ENCODE peak calls at places on chromosomes 12 and 14, in four cellular contexts. F is nephron progenitor cell, G is NCI-H748 treated with DMSO at 0.1 percent for 48 hours, T is type B pancreatic cell. D is an unnamed sample.
A peak's percentile ranks its signal among the peaks of the same experiment; 100 is the strongest.

GRCh38 chr12:116916714-116917114 is 6.0 kb downstream of the FBXW8 start:
- DNase-seq in F (no peak), T (no peak), G (no peak), D (no peak)

GRCh38 chr12:104722541-104723534 is 235.3 kb downstream of the SLC41A2 start:
- DNase-seq in T (no peak), F (peak; percentile 39), G (no peak), D (peak; percentile 73)

GRCh38 chr12:76337583-76337982 is 10.6 kb downstream of the BBS10 start:
- DNase-seq in T (no peak), G (no peak), F (no peak), D (no peak)

GRCh38 chr14:72463291-72463866 is 430.5 kb downstream of the DPF3 start:
- DNase-seq in F (no peak), G (no peak), T (no peak), D (no peak)

GRCh38 chr14:51652168-51653095 is 722 bp downstream of the FRMD6 start:
- DNase-seq in F (no peak), T (peak; percentile 76), G (no peak), D (peak; percentile 74)

GRCh38 chr12:51823875-51824565 is 24.5 kb downstream of the FIGNL2 start:
- DNase-seq in F (no peak), G (peak; percentile 71), T (no peak), D (peak; percentile 66)

GRCh38 chr14:41137741-41138140 is 468.9 kb upstream of the LRFN5 start:
- DNase-seq in T (no peak), G (no peak), F (no peak), D (no peak)

GRCh38 chr12:100234591-100235304 is 32.1 kb downstream of the DEPDC4 start:
- DNase-seq in F (no peak), G (peak; percentile 28), T (no peak), D (peak; percentile 38)

GRCh38 chr12:18261273-18261672 is at the start of gene PIK3C2G:
- DNase-seq in T (no peak), G (peak; percentile 43), F (no peak), D (no peak)

GRCh38 chr14:56952766-56953473 is 142.6 kb upstream of the OTX2 start:
- DNase-seq in T (no peak), F (no peak), G (no peak), D (no peak)

GRCh38 chr12:16189849-16190248 is 87.6 kb downstream of the SLC15A5 start:
- DNase-seq in T (no peak), G (peak; percentile 55), F (no peak), D (no peak)

GRCh38 chr14:33859306-33859705 is 91.6 kb downstream of the EGLN3 start:
- DNase-seq in G (no peak), T (no peak), F (no peak), D (no peak)

GRCh38 chr14:23566112-23566781 is 1.3 kb downstream of the AP1G2 start:
- DNase-seq in F (no peak), T (no peak), G (no peak), D (no peak)

D was measured in SK-N-SH.